ENCODE peak calls at places on chromosomes 4 and X, in six cellular contexts. F is posterior vena cava; A is cardiac fibroblast; W is activated T-cell treated with anti-CD3 and anti-CD28 coated beads, Interleukin-2, amount 50 U/mL, for 48 hours; V is neural crest cell; G is cardiac muscle cell. S is an unnamed sample.

GRCh38 chrX:122565952-122566351 is 618.1 kb upstream of the GRIA3 start:
- DNase-seq in V (no peak), W (no peak), A (peak; percentile 36), G (no peak), F (peak; percentile 73), S (no peak)

GRCh38 chr4:168154546-168155277 is 62.4 kb downstream of the ANXA10 start:
- DNase-seq in G (no peak), F (no peak), W (no peak), V (no peak), A (no peak), S (no peak)

GRCh38 chr4:136526517-136526916 is 1005.8 kb downstream of the PCDH18 start:
- DNase-seq in A (no peak), W (no peak), G (no peak), V (no peak), F (no peak), S (no peak)

GRCh38 chr4:167989815-167990214 is 102.5 kb upstream of the ANXA10 start:
- DNase-seq in G (no peak), W (no peak), V (no peak), F (no peak), A (peak; percentile 14), S (no peak)

GRCh38 chr4:53818112-53818511 is 226.8 kb upstream of the LNX1 start:
- DNase-seq in A (peak; percentile 21), V (no peak), G (no peak), F (no peak), W (no peak), S (no peak)

GRCh38 chr4:1337376-1337831 is 9.6 kb upstream of the UVSSA start:
- DNase-seq in G (no peak), A (no peak), F (no peak), W (peak; percentile 79), V (no peak), S (no peak)

GRCh38 chrX:21745756-21746155 is 12.2 kb downstream of the SMPX start:
- DNase-seq in W (peak; percentile 60), G (peak; percentile 56), V (peak; percentile 59), F (no peak), A (peak; percentile 27), S (no peak)

GRCh38 chr4:13240066-13240465 is 244.1 kb downstream of the RAB28 start:
- DNase-seq in A (no peak), F (no peak), V (no peak), W (peak; percentile 23), G (no peak), S (no peak)

GRCh38 chrX:130758072-130758471 is 144.9 kb downstream of the ENOX2 start:
- DNase-seq in V (no peak), G (no peak), A (no peak), F (no peak), W (no peak), S (no peak)

GRCh38 chr4:52051615-52052474 is 741 bp downstream of the SPATA18 start:
- DNase-seq in G (peak; percentile 96), W (peak; percentile 19), V (peak; percentile 60), F (peak; percentile 87), A (peak; percentile 88), S (peak; percentile 76)

GRCh38 chr4:166066936-166067335 is 193.9 kb downstream of the TLL1 start:
- DNase-seq in F (no peak), W (no peak), A (no peak), V (no peak), G (no peak), S (no peak)

GRCh38 chr4:186676531-186677158 is 47.0 kb downstream of the FAT1 start:
- DNase-seq in G (peak; percentile 68), A (peak; percentile 82), F (no peak), V (no peak), W (no peak), S (no peak)

GRCh38 chr4:153603258-153603657 is 80.8 kb upstream of the TLR2 start:
- DNase-seq in F (no peak), G (no peak), W (peak; percentile 42), A (no peak), V (no peak), S (no peak)

GRCh38 chr4:5753766-5754528 is 42.9 kb downstream of the EVC start:
- DNase-seq in G (no peak), V (no peak), W (no peak), F (no peak), A (peak; percentile 94), S (no peak)

GRCh38 chrX:115642304-115642703 is 81.3 kb downstream of the PLS3 start:
- DNase-seq in W (no peak), V (no peak), F (no peak), A (no peak), G (peak; percentile 19), S (no peak)

GRCh38 chr4:53905281-53905934 is 159.0 kb downstream of the CHIC2 start:
- DNase-seq in V (no peak), A (peak; percentile 63), G (no peak), W (no peak), F (no peak), S (no peak)

GRCh38 chrX:45485682-45486081 is 285.0 kb upstream of the DIPK2B start:
- DNase-seq in F (no peak), W (no peak), V (no peak), G (no peak), A (no peak), S (no peak)

GRCh38 chr4:139208404-139208945 is 31.5 kb upstream of the ELF2 start:
- DNase-seq in V (no peak), G (no peak), W (no peak), F (no peak), A (peak; percentile 66), S (no peak)

GRCh38 chr4:184506527-184507121 is 32.3 kb upstream of the IRF2 start:
- DNase-seq in A (no peak), V (no peak), W (peak; percentile 49), G (no peak), F (no peak), S (no peak)

GRCh38 chrX:2538016-2538415 is 37.2 kb upstream of the DHRSX start:
- DNase-seq in F (no peak), V (peak; percentile 18), G (no peak), A (no peak), W (no peak), S (peak; percentile 72)

GRCh38 chr4:119865789-119866188 is 200.9 kb downstream of the MAD2L1 start:
- DNase-seq in G (no peak), A (no peak), W (no peak), F (no peak), V (no peak), S (no peak)

GRCh38 chrX:49101629-49101984 is 21.9 kb upstream of the WDR45 start:
- DNase-seq in G (no peak), V (no peak), F (no peak), A (no peak), W (no peak), S (no peak)

GRCh38 chrX:120358687-120359086 is 3.2 kb upstream of the ATP1B4 start:
- DNase-seq in W (peak; percentile 56), F (no peak), V (no peak), A (peak; percentile 1), G (no peak), S (no peak)